ENCODE peak calls at places on chromosomes 4 and X, in five cellular contexts. B is endothelial cell of umbilical vein, P is HCT116, I is sigmoid colon, M is suprapubic skin. H is an unnamed sample.

GRCh38 chrX:106734827-106735226 is 8.3 kb downstream of the RNF128 start:
- DNase-seq in B (no peak), P (no peak), I (no peak), M (no peak), H (no peak)

GRCh38 chr4:8117278-8117682 is 41.3 kb downstream of the ABLIM2 start:
- DNase-seq in B (peak), P (peak), I (no peak), M (no peak), H (no peak)

GRCh38 chr4:27861802-27862201 is 1001.2 kb downstream of the STIM2 start:
- DNase-seq in B (no peak), P (no peak), I (no peak), M (no peak), H (no peak)

GRCh38 chrX:1932231-1932630 is 317.4 kb downstream of the ASMT start:
- DNase-seq in B (no peak), P (no peak), I (no peak), M (no peak), H (no peak)

GRCh38 chr4:153079824-153080486 is 124.3 kb upstream of the TRIM2 start:
- DNase-seq in B (no peak), P (no peak), I (no peak), M (no peak), H (no peak)

GRCh38 chrX:69396916-69397315 is 107.2 kb upstream of the NALF2 start:
- DNase-seq in B (no peak), P (no peak), I (no peak), M (no peak), H (no peak)

GRCh38 chr4:83113429-83113786 is 1.1 kb downstream of the PLAC8 start:
- DNase-seq in B (no peak), P (no peak), I (no peak), M (no peak), H (no peak)

GRCh38 chr4:139256349-139256748 is 23.7 kb downstream of the MGARP start:
- DNase-seq in B (no peak), P (no peak), I (no peak), M (no peak), H (no peak)

GRCh38 chr4:141307241-141307689 is 86.6 kb downstream of the ZNF330 start:
- DNase-seq in B (peak), P (peak), I (peak), M (peak), H (peak)

GRCh38 chrX:66751136-66751782 is 112.4 kb upstream of the EDA2R start:
- DNase-seq in B (no peak), P (no peak), I (no peak), M (no peak), H (no peak)

DNA sequence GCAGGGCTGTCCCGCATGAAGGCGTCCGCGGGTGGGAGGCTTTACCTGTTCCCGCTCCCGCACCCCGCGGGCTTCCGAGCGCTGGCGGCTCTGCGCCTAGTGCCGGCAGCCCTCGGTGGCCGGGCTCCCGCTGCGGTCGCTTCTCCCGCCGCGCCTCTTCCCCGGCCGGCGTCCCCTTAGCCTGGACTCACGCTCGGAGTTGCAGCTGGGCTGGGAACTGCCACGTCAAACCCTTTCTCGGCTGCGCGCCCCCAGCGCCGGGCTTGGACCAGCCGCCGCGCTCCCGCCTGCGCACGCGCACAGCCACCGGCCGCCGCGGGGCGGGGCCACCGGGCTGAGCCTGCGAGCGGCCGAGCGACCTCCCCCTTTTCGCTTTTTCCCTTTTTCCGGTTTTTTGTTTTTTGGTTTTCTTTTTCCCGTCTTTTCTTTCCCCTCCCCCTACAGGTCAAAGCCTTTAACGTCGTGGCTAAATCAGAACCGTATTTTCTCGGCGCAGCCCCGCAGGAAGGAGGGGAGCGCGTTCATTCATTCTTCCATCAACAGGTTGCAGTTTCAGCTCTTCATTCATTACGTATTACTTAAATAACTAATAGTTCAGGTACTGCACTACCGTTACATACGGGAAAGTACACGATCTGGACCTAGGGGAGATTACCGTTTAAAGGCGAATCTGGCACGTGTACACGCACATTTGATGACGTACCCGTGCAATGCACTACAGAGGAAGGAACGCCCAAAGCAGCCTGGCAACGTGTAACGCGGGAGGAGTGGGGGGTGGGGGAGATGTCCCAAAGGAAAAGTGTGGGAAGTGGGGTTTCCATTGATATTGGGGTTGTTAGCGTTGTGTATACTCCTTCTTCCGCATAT is at the start of gene SEC24D:
- DNase-seq in B (peak), P (peak), I (peak), M (peak), H (peak)
- TF ChIP-seq POLR2A in B (peak), P (peak), I (peak), M (no peak), H (peak)

DNA sequence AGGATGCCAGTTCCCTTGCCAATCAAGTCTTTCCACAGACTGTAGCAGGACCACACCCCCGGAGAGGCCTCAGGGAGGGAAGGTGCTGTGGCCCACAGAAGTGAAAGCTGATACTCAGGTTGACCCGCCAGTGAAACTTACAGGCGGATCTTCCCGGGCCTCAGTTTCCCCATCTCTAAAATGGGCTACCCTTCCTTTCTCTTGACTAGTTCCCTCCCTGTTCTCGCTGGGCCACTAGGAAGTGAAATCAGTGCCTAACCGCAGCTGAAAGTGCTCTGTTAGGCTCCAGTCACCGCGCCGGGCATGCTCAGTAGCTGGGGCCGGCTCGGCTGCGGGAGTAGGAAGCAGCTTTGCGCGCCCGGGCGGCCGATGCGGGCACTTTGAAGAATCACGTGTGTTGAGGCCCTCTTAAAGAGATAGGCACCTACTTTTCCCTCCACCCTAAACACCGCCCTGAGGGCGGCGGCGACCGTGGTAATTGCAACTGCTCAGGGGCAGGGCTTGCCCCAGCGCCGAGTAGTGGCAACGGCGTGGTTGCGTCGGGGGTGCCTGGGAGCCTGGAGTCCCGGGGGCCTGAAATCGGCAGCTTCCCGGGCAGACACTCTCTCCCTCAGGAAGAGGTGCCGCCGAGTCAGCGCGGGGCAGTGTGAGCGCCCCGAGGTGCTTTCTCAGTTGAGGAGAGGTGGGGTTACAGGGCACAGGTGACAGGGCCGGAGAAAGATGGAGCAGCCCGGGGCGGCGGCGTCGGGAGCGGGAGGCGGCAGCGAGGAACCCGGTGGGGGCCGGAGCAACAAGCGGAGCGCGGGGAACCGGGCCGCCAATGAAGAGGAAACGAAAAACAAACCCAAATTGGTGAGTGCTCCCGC is at the start of gene DIAPH2:
- DNase-seq in B (peak), P (peak), I (peak), M (peak), H (peak)
- TF ChIP-seq POLR2AphosphoS5 in B (peak), P (no peak), I (no peak), M (no peak), H (no peak)

DNA sequence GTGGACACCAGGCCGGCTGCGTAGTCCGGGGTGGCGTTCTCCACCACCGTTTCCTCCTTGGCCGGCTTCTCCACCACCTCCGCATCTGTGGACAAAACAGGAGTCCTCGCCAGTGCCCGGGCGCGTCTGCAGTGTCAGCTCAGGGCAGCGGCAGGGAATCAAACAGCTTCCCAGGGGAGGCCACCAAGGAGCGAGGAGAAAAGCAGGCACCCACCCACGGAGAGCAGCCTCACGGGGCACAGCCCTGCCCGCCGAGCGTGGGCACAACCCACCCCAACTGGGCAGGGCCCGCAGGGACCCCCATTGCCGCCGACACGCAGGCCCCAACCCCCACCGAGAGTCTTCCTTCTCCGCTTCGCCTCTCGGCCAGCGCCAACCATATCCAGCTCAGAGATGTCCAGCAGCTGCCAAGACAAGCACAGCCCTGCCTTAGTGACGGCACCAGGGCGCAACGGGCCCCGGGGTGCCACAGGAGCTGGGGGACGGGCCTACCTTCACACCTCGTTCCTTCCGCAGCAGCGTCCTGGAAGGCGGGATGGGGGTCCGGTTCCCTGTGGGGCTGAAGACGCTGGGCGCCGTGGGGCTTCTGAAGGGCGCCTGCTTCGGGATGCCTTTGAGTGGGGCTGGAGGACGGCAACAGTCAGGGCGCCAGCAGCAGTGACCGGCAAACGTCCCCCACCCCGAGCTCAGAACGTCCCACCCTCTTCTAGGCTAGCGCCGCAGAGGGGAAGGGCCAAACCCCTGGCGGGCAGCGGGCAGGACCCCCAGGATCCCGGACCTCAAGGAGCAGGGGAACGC is 22.8 kb downstream of the NELFA start:
- DNase-seq in B (no peak), P (no peak), I (no peak), M (no peak), H (no peak)
- TF ChIP-seq POLR2A in B (no peak), P (no peak), I (no peak), M (no peak), H (no peak)

GRCh38 chr4:169029947-169030346 is 19.9 kb upstream of the CBR4 start:
- DNase-seq in B (no peak), P (no peak), I (no peak), M (no peak), H (no peak)

GRCh38 chr4:169027663-169028062 is 17.6 kb upstream of the CBR4 start:
- DNase-seq in B (no peak), P (no peak), I (no peak), M (no peak), H (no peak)

GRCh38 chr4:169025184-169025583 is 15.1 kb upstream of the CBR4 start:
- DNase-seq in B (no peak), P (no peak), I (no peak), M (no peak), H (no peak)

GRCh38 chr4:169030575-169030982 is 20.5 kb upstream of the CBR4 start:
- DNase-seq in B (peak), P (peak), I (no peak), M (no peak), H (no peak)

GRCh38 chr4:169024762-169025161 is 14.7 kb upstream of the CBR4 start:
- DNase-seq in B (peak), P (peak), I (no peak), M (no peak), H (no peak)
- TF ChIP-seq POLR2AphosphoS5 in B (no peak), P (no peak), I (no peak), M (no peak), H (no peak)

DNA sequence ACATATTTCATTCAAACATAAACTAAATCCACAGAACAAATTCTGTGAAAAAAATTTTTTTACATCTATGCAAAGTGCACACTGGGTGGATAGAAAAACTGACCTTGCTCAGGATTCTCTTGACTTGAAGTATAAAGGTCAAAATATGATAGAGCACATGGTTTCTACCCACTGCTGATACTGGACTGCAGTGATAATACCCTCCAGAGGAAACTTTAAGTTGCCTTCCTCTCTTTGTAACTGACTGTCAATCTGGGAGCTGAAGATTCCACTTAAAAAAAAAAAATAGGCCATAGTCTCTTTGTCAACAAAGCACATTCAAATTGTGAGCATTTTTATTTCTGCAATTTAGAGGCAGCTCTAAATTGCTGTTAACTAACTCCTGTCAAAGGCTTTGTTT is 3.2 kb upstream of the AMMECR1 start:
- DNase-seq in B (no peak), P (no peak), I (no peak), M (no peak), H (no peak)
- TF ChIP-seq POLR2A in B (no peak), P (no peak), I (no peak), M (no peak), H (no peak)

GRCh38 chrX:151806967-151807540 is 72.5 kb downstream of the CNGA2 start:
- DNase-seq in B (no peak), P (no peak), I (no peak), M (no peak), H (no peak)
- TF ChIP-seq POLR2AphosphoS5 in B (no peak), P (no peak), I (no peak), M (no peak), H (no peak)

GRCh38 chr4:82043081-82043808 is 330.5 kb downstream of the HNRNPD start:
- DNase-seq in B (no peak), P (no peak), I (no peak), M (no peak), H (no peak)

GRCh38 chr4:82043809-82044137 is 330.0 kb downstream of the HNRNPD start:
- DNase-seq in B (no peak), P (no peak), I (no peak), M (peak), H (no peak)

GRCh38 chr4:82045267-82045666 is 328.5 kb downstream of the HNRNPD start:
- DNase-seq in B (no peak), P (no peak), I (no peak), M (no peak), H (no peak)

GRCh38 chr4:82042042-82042441 is 331.7 kb downstream of the HNRNPD start:
- DNase-seq in B (no peak), P (no peak), I (no peak), M (no peak), H (no peak)

DNA sequence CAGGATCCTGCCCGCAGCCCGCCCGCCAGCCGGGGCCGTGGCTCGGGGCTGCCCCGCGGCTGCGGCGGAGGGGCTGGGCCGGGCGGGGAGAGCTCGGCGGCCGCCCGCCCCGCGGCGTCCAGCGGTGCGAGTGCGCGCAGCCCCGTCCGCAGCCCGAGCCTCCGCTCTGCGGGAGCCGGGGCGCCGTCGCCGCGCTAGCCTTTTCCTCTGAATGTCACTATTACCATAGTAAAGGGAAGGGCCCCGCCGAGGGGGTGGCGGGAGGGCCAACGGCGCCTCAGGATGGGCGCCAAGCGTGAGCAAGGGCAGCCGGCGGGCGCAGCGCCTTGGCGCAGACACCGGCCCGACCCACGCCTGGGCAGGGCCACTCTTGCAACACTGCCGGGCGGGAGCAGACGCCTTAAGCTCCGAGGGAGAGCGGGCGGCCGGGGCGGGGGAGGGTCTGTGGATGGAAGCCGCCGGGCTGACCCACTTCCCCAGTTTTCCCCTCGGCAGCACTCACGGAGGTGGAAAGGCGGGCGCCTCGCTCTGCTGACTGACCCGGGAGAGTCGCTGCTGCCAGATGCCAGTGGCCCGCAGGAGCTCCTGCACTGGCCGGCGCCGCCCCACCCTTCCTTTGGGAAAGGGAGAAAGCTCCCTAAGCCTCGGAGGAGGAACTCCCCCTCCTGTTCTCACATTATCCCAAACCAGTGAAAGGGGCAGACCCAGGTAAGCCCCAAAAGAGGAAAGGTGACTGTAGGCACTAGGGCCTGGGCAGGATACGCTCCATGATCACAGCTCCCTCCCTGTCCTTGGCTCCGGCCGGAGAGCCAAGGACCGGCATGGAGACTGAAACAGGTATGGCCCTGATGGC is 329.4 kb downstream of the HNRNPD start:
- DNase-seq in B (no peak), P (no peak), I (peak), M (peak), H (no peak)
- TF ChIP-seq POLR2A in B (no peak), P (no peak), I (no peak), M (no peak), H (no peak)

GRCh38 chrX:114338870-114339269 is 245.0 kb upstream of the HTR2C start:
- DNase-seq in B (no peak), P (no peak), I (no peak), M (no peak), H (no peak)
- TF ChIP-seq POLR2AphosphoS5 in B (no peak), P (no peak), I (no peak), M (no peak), H (no peak)